ENCODE peak calls at places on chromosomes 5 and 9, in four cellular contexts. One of them, this sample, is unnamed.

GRCh38 chr5:25553082-25553481 is 908.3 kb upstream of the CDH10 start:
- DNase-seq in HTR-8/SVneo: no peak
- DNase-seq in cardiac fibroblast: no peak
- DNase-seq in GM04503: no peak
- DNase-seq in this sample: no peak

GRCh38 chr5:137954131-137954879 is 65.0 kb downstream of the PKD2L2 start:
- DNase-seq in HTR-8/SVneo: peak
- DNase-seq in cardiac fibroblast: peak
- DNase-seq in GM04503: peak
- DNase-seq in this sample: peak

GRCh38 chr9:137391411-137391754 is 31.6 kb downstream of the EXD3 start:
- DNase-seq in HTR-8/SVneo: no peak
- DNase-seq in cardiac fibroblast: no peak
- DNase-seq in GM04503: no peak
- DNase-seq in this sample: no peak

GRCh38 chr5:86865396-86865795 is 247.7 kb downstream of the COX7C start:
- DNase-seq in HTR-8/SVneo: no peak
- DNase-seq in cardiac fibroblast: no peak
- DNase-seq in GM04503: no peak
- DNase-seq in this sample: no peak

GRCh38 chr9:81622471-81623245 is 66.7 kb downstream of the TLE1 start:
- DNase-seq in HTR-8/SVneo: no peak
- DNase-seq in cardiac fibroblast: no peak
- DNase-seq in GM04503: no peak
- DNase-seq in this sample: no peak

GRCh38 chr9:78167356-78167755 is 68.5 kb upstream of the CEP78 start:
- DNase-seq in HTR-8/SVneo: no peak
- DNase-seq in cardiac fibroblast: no peak
- DNase-seq in GM04503: no peak
- DNase-seq in this sample: no peak

GRCh38 chr9:114409842-114410241 is 22.1 kb upstream of the AKNA start:
- DNase-seq in HTR-8/SVneo: no peak
- DNase-seq in cardiac fibroblast: no peak
- DNase-seq in GM04503: no peak
- DNase-seq in this sample: no peak

GRCh38 chr9:136020671-136021070 is 59.5 kb upstream of the UBAC1 start:
- DNase-seq in HTR-8/SVneo: no peak
- DNase-seq in cardiac fibroblast: no peak
- DNase-seq in GM04503: no peak
- DNase-seq in this sample: no peak

GRCh38 chr9:32378496-32378895 is 5.9 kb upstream of the ACO1 start:
- DNase-seq in HTR-8/SVneo: peak
- DNase-seq in cardiac fibroblast: peak
- DNase-seq in GM04503: no peak
- DNase-seq in this sample: peak

GRCh38 chr9:126347911-126348760 is 21.5 kb downstream of the MVB12B start:
- DNase-seq in HTR-8/SVneo: no peak
- DNase-seq in cardiac fibroblast: no peak
- DNase-seq in GM04503: no peak
- DNase-seq in this sample: no peak

GRCh38 chr5:50966986-50967385 is 300.5 kb downstream of the PARP8 start:
- DNase-seq in HTR-8/SVneo: no peak
- DNase-seq in cardiac fibroblast: no peak
- DNase-seq in GM04503: no peak
- DNase-seq in this sample: no peak

GRCh38 chr9:78031271-78031825 is at the start of gene GNAQ:
- DNase-seq in HTR-8/SVneo: no peak
- DNase-seq in cardiac fibroblast: no peak
- DNase-seq in GM04503: no peak
- DNase-seq in this sample: peak

GRCh38 chr5:80119337-80119736 is 84.2 kb downstream of the THBS4 start:
- DNase-seq in HTR-8/SVneo: no peak
- DNase-seq in cardiac fibroblast: no peak
- DNase-seq in GM04503: no peak
- DNase-seq in this sample: no peak

GRCh38 chr5:2353871-2354440 is 397.5 kb downstream of the IRX2 start:
- DNase-seq in HTR-8/SVneo: no peak
- DNase-seq in cardiac fibroblast: no peak
- DNase-seq in GM04503: no peak
- DNase-seq in this sample: no peak

GRCh38 chr9:37430841-37431597 is 8.5 kb downstream of the GRHPR start:
- DNase-seq in HTR-8/SVneo: no peak
- DNase-seq in cardiac fibroblast: no peak
- DNase-seq in GM04503: no peak
- DNase-seq in this sample: peak

GRCh38 chr9:136961279-136962065 is 9.4 kb downstream of the LCN12 start:
- DNase-seq in HTR-8/SVneo: no peak
- DNase-seq in cardiac fibroblast: no peak
- DNase-seq in GM04503: no peak
- DNase-seq in this sample: no peak

GRCh38 chr5:2560435-2560834 is 191.0 kb downstream of the IRX2 start:
- DNase-seq in HTR-8/SVneo: no peak
- DNase-seq in cardiac fibroblast: no peak
- DNase-seq in GM04503: no peak
- DNase-seq in this sample: no peak

GRCh38 chr5:32500206-32500605 is 55.7 kb upstream of the ZFR start:
- DNase-seq in HTR-8/SVneo: no peak
- DNase-seq in cardiac fibroblast: no peak
- DNase-seq in GM04503: no peak
- DNase-seq in this sample: no peak

GRCh38 chr5:148179234-148179824 is 11.0 kb downstream of the SPINK14 start:
- DNase-seq in HTR-8/SVneo: no peak
- DNase-seq in cardiac fibroblast: peak
- DNase-seq in GM04503: no peak
- DNase-seq in this sample: no peak

This sample was measured in hepatic stellate cell.